ENCODE peak calls at places on chromosomes 12 and 14, in nine cellular contexts. One of them, this sample, is unnamed.
A peak's percentile ranks its signal among the peaks of the same experiment; 100 is the strongest.

GRCh38 chr14:96584907-96585671 is 82.9 kb downstream of the PAPOLA start:
- DNase-seq in lung: no peak
- DNase-seq in K562: no peak
- DNase-seq in Caco-2: no peak
- DNase-seq in heart right ventricle: no peak
- DNase-seq in stomach: no peak
- DNase-seq in CD4-positive, CD25-positive, alpha-beta regulatory T cell: no peak
- DNase-seq in astrocyte: no peak
- DNase-seq in right cardiac atrium: no peak
- DNase-seq in this sample: no peak

GRCh38 chr14:91111443-91111842 is 2.4 kb upstream of the DGLUCY start:
- DNase-seq in Caco-2: no peak
- DNase-seq in right cardiac atrium: no peak
- DNase-seq in CD4-positive, CD25-positive, alpha-beta regulatory T cell: no peak
- DNase-seq in heart right ventricle: no peak
- DNase-seq in lung: no peak
- DNase-seq in K562: no peak
- DNase-seq in astrocyte: no peak
- DNase-seq in stomach: no peak
- DNase-seq in this sample: no peak

GRCh38 chr14:105926415-105927093 is 400.2 kb downstream of the TMEM121 start:
- DNase-seq in lung: no peak
- DNase-seq in astrocyte: no peak
- DNase-seq in K562: peak; percentile 1
- DNase-seq in right cardiac atrium: no peak
- DNase-seq in stomach: no peak
- DNase-seq in heart right ventricle: no peak
- DNase-seq in CD4-positive, CD25-positive, alpha-beta regulatory T cell: no peak
- DNase-seq in Caco-2: peak; percentile 13
- DNase-seq in this sample: no peak

GRCh38 chr12:2877959-2878732 is 1.1 kb downstream of the RHNO1 start:
- DNase-seq in K562: no peak
- DNase-seq in right cardiac atrium: no peak
- DNase-seq in CD4-positive, CD25-positive, alpha-beta regulatory T cell: peak; percentile 59
- DNase-seq in stomach: no peak
- DNase-seq in lung: no peak
- DNase-seq in Caco-2: no peak
- DNase-seq in heart right ventricle: no peak
- DNase-seq in astrocyte: no peak
- DNase-seq in this sample: no peak

GRCh38 chr12:15854916-15855315 is 27.3 kb upstream of the STRAP start:
- DNase-seq in stomach: no peak
- DNase-seq in lung: no peak
- DNase-seq in CD4-positive, CD25-positive, alpha-beta regulatory T cell: no peak
- DNase-seq in Caco-2: no peak
- DNase-seq in right cardiac atrium: no peak
- DNase-seq in astrocyte: no peak
- DNase-seq in K562: no peak
- DNase-seq in heart right ventricle: no peak
- DNase-seq in this sample: no peak

GRCh38 chr14:64880382-64881121 is 845 bp upstream of the SPTB start:
- DNase-seq in heart right ventricle: peak; percentile 52
- DNase-seq in astrocyte: no peak
- DNase-seq in lung: peak; percentile 35
- DNase-seq in stomach: peak; percentile 46
- DNase-seq in K562: peak; percentile 71
- DNase-seq in right cardiac atrium: peak; percentile 76
- DNase-seq in Caco-2: peak; percentile 51
- DNase-seq in CD4-positive, CD25-positive, alpha-beta regulatory T cell: peak; percentile 57
- DNase-seq in this sample: no peak

GRCh38 chr12:124470806-124471205 is 96.6 kb downstream of the NCOR2 start:
- DNase-seq in astrocyte: no peak
- DNase-seq in K562: no peak
- DNase-seq in heart right ventricle: no peak
- DNase-seq in lung: no peak
- DNase-seq in CD4-positive, CD25-positive, alpha-beta regulatory T cell: no peak
- DNase-seq in right cardiac atrium: peak; percentile 29
- DNase-seq in Caco-2: no peak
- DNase-seq in stomach: no peak
- DNase-seq in this sample: no peak

GRCh38 chr12:57000393-57000792 is 6.0 kb downstream of the ZBTB39 start:
- DNase-seq in Caco-2: no peak
- DNase-seq in right cardiac atrium: no peak
- DNase-seq in CD4-positive, CD25-positive, alpha-beta regulatory T cell: no peak
- DNase-seq in heart right ventricle: no peak
- DNase-seq in K562: no peak
- DNase-seq in astrocyte: no peak
- DNase-seq in lung: no peak
- DNase-seq in stomach: no peak
- DNase-seq in this sample: no peak

GRCh38 chr12:42495244-42495643 is 94.3 kb downstream of the PRICKLE1 start:
- DNase-seq in heart right ventricle: no peak
- DNase-seq in K562: no peak
- DNase-seq in right cardiac atrium: no peak
- DNase-seq in CD4-positive, CD25-positive, alpha-beta regulatory T cell: no peak
- DNase-seq in Caco-2: no peak
- DNase-seq in astrocyte: no peak
- DNase-seq in stomach: no peak
- DNase-seq in lung: no peak
- DNase-seq in this sample: no peak

GRCh38 chr12:29041621-29042020 is 107.5 kb upstream of the FAR2 start:
- DNase-seq in right cardiac atrium: no peak
- DNase-seq in astrocyte: peak; percentile 86
- DNase-seq in Caco-2: no peak
- DNase-seq in CD4-positive, CD25-positive, alpha-beta regulatory T cell: no peak
- DNase-seq in heart right ventricle: no peak
- DNase-seq in stomach: no peak
- DNase-seq in lung: no peak
- DNase-seq in K562: no peak
- DNase-seq in this sample: no peak

GRCh38 chr12:28543021-28543890 is 353.0 kb downstream of the CCDC91 start:
- DNase-seq in Caco-2: no peak
- DNase-seq in CD4-positive, CD25-positive, alpha-beta regulatory T cell: peak; percentile 69
- DNase-seq in lung: no peak
- DNase-seq in K562: no peak
- DNase-seq in astrocyte: no peak
- DNase-seq in heart right ventricle: no peak
- DNase-seq in stomach: no peak
- DNase-seq in right cardiac atrium: no peak
- DNase-seq in this sample: no peak

GRCh38 chr14:68976160-68977067 is 2.7 kb downstream of the ACTN1 start:
- DNase-seq in stomach: no peak
- DNase-seq in lung: no peak
- DNase-seq in K562: no peak
- DNase-seq in Caco-2: peak; percentile 49
- DNase-seq in right cardiac atrium: peak; percentile 89
- DNase-seq in CD4-positive, CD25-positive, alpha-beta regulatory T cell: no peak
- DNase-seq in astrocyte: no peak
- DNase-seq in heart right ventricle: peak; percentile 66
- DNase-seq in this sample: no peak

GRCh38 chr12:100970894-100971293 is 176.3 kb downstream of the ANO4 start:
- DNase-seq in CD4-positive, CD25-positive, alpha-beta regulatory T cell: no peak
- DNase-seq in Caco-2: no peak
- DNase-seq in lung: no peak
- DNase-seq in stomach: no peak
- DNase-seq in astrocyte: no peak
- DNase-seq in right cardiac atrium: no peak
- DNase-seq in heart right ventricle: no peak
- DNase-seq in K562: no peak
- DNase-seq in this sample: no peak

DNA sequence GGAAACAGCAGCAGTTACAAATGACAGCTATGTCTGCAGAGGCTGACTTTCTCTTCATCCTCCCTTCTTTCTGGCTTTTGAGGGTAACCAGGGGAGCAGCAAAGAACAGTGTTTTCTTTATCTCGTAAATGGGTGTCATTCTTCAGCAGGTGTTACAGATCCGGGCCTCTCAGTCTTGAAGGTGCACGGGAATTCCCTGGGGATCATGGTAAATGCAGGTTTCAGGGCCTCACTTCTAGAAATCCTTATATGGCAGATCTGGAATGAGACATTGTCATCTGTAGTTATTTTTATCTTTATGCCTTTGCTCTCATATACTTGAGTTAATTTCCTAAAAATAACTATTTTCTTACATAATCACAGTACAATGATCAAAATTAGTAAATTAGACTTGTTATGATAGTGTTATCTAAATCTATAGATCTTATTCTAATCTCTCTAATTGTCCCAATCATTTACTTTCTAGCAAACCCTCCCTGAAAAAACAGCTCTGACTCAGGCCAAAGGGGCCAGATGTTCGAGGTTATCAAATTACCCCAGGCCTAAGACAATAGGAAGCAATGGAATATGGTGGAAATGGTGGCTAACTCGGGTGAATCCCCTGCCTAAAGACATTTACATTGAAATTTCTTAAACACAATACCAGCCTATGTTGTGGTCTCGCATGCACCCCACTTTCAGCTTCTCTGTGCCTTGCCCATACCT is 145.0 kb downstream of the CAND1 start:
- DNase-seq in right cardiac atrium: no peak
- DNase-seq in stomach: no peak
- DNase-seq in CD4-positive, CD25-positive, alpha-beta regulatory T cell: no peak
- DNase-seq in K562: no peak
- DNase-seq in lung: no peak
- DNase-seq in Caco-2: no peak
- DNase-seq in astrocyte: no peak
- DNase-seq in heart right ventricle: no peak
- DNase-seq in this sample: no peak
- H3K4me3 ChIP-seq in right cardiac atrium: no peak overlapping the region
- H3K4me3 ChIP-seq in stomach: no peak overlapping the region
- H3K4me3 ChIP-seq in CD4-positive, CD25-positive, alpha-beta regulatory T cell: no peak overlapping the region
- H3K4me3 ChIP-seq in K562: no peak overlapping the region
- H3K4me3 ChIP-seq in lung: no peak overlapping the region
- H3K4me3 ChIP-seq in Caco-2: no peak overlapping the region
- H3K4me3 ChIP-seq in astrocyte: no peak overlapping the region
- H3K4me3 ChIP-seq in heart right ventricle: no peak overlapping the region
- H3K4me3 ChIP-seq in this sample: no peak overlapping the region

DNA sequence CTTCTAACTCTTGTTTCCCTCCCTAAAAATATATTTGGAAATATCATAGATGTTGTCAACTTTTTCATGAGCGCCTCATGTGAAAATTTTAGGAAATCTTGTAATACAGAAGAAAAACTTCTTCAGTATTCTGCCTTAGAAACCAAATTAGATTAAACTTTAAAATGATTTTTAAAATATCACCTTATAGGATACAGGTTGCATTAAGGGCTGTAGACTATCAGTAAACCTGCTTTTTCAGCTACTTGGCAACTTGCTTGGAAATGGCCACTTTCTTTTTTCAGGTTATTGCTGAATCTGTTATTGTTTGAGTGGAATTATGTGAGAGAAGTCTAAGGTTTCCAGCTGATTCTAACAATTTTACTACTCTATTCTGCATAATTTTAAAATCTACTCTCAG is 9.1 kb downstream of the EID3 start:
- DNase-seq in lung: no peak
- DNase-seq in Caco-2: no peak
- DNase-seq in heart right ventricle: no peak
- DNase-seq in right cardiac atrium: no peak
- DNase-seq in stomach: no peak
- DNase-seq in astrocyte: no peak
- DNase-seq in K562: no peak
- DNase-seq in CD4-positive, CD25-positive, alpha-beta regulatory T cell: no peak
- DNase-seq in this sample: no peak
- H3K4me1 ChIP-seq in lung: peaks cover 2% of the 10 kb centered on the region
- H3K4me1 ChIP-seq in Caco-2: peaks cover 9% of the 10 kb centered on the region
- H3K4me1 ChIP-seq in heart right ventricle: no peaks in the 10 kb centered on the region
- H3K4me1 ChIP-seq in right cardiac atrium: no peaks in the 10 kb centered on the region
- H3K4me1 ChIP-seq in stomach: peaks cover 42% of the 10 kb centered on the region
- H3K4me1 ChIP-seq in astrocyte: no peaks in the 10 kb centered on the region
- H3K4me1 ChIP-seq in K562: no peaks in the 10 kb centered on the region
- H3K4me1 ChIP-seq in CD4-positive, CD25-positive, alpha-beta regulatory T cell: no peaks in the 10 kb centered on the region
- H3K4me1 ChIP-seq in this sample: no peaks in the 10 kb centered on the region

GRCh38 chr14:53128303-53128702 is 24.8 kb downstream of the DDHD1 start:
- DNase-seq in lung: no peak
- DNase-seq in astrocyte: no peak
- DNase-seq in stomach: no peak
- DNase-seq in right cardiac atrium: no peak
- DNase-seq in Caco-2: no peak
- DNase-seq in heart right ventricle: no peak
- DNase-seq in K562: no peak
- DNase-seq in CD4-positive, CD25-positive, alpha-beta regulatory T cell: no peak
- DNase-seq in this sample: no peak

GRCh38 chr14:53124778-53125177 is 28.3 kb downstream of the DDHD1 start:
- DNase-seq in K562: no peak
- DNase-seq in right cardiac atrium: no peak
- DNase-seq in heart right ventricle: no peak
- DNase-seq in stomach: no peak
- DNase-seq in lung: no peak
- DNase-seq in CD4-positive, CD25-positive, alpha-beta regulatory T cell: no peak
- DNase-seq in Caco-2: no peak
- DNase-seq in astrocyte: no peak
- DNase-seq in this sample: no peak

GRCh38 chr14:53127832-53128231 is 25.3 kb downstream of the DDHD1 start:
- DNase-seq in heart right ventricle: no peak
- DNase-seq in K562: no peak
- DNase-seq in astrocyte: no peak
- DNase-seq in CD4-positive, CD25-positive, alpha-beta regulatory T cell: no peak
- DNase-seq in right cardiac atrium: no peak
- DNase-seq in lung: no peak
- DNase-seq in Caco-2: no peak
- DNase-seq in stomach: no peak
- DNase-seq in this sample: no peak

GRCh38 chr14:53127151-53127550 is 26.0 kb downstream of the DDHD1 start:
- DNase-seq in K562: no peak
- DNase-seq in Caco-2: no peak
- DNase-seq in heart right ventricle: no peak
- DNase-seq in astrocyte: no peak
- DNase-seq in right cardiac atrium: no peak
- DNase-seq in stomach: no peak
- DNase-seq in CD4-positive, CD25-positive, alpha-beta regulatory T cell: no peak
- DNase-seq in lung: no peak
- DNase-seq in this sample: no peak

DNA sequence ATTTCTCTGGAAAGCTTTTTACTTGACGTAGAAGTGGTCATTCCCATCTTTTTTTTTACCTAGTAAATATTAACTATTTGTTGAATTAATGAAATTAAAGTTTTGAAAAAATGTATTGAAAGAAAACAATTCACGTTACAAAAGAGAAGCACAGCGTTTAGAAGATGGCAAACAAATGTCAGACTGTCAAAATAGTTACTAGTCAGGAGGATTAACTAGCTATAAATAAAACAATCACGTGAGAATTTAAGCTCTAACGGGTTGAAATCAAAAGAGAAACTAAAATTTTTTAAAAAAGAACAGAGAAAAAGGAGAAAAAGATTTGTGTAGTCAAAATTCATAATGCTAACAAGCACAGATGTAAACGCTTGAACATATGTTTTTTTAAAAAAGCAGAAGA is 26.4 kb downstream of the DDHD1 start:
- DNase-seq in Caco-2: no peak
- DNase-seq in lung: no peak
- DNase-seq in stomach: no peak
- DNase-seq in right cardiac atrium: no peak
- DNase-seq in CD4-positive, CD25-positive, alpha-beta regulatory T cell: no peak
- DNase-seq in K562: no peak
- DNase-seq in heart right ventricle: no peak
- DNase-seq in astrocyte: no peak
- DNase-seq in this sample: no peak
- H3K4me3 ChIP-seq in Caco-2: no peak overlapping the region
- H3K4me3 ChIP-seq in lung: no peak overlapping the region
- H3K4me3 ChIP-seq in stomach: no peak overlapping the region
- H3K4me3 ChIP-seq in right cardiac atrium: no peak overlapping the region
- H3K4me3 ChIP-seq in CD4-positive, CD25-positive, alpha-beta regulatory T cell: peak overlapping the region; percentile 86
- H3K4me3 ChIP-seq in K562: no peak overlapping the region
- H3K4me3 ChIP-seq in heart right ventricle: peak overlapping the region; percentile 20
- H3K4me3 ChIP-seq in astrocyte: no peak overlapping the region
- H3K4me3 ChIP-seq in this sample: peak overlapping the region; percentile 34

GRCh38 chr14:70917633-70918032 is 10.4 kb downstream of the PCNX1 start:
- DNase-seq in heart right ventricle: no peak
- DNase-seq in lung: no peak
- DNase-seq in Caco-2: no peak
- DNase-seq in stomach: no peak
- DNase-seq in CD4-positive, CD25-positive, alpha-beta regulatory T cell: no peak
- DNase-seq in right cardiac atrium: no peak
- DNase-seq in K562: no peak
- DNase-seq in astrocyte: no peak
- DNase-seq in this sample: no peak
- H3K4me1 ChIP-seq in heart right ventricle: no peaks in the 10 kb centered on the region
- H3K4me1 ChIP-seq in lung: peaks cover under 1% of the 10 kb centered on the region
- H3K4me1 ChIP-seq in Caco-2: no peaks in the 10 kb centered on the region
- H3K4me1 ChIP-seq in stomach: peaks cover 68% of the 10 kb centered on the region
- H3K4me1 ChIP-seq in CD4-positive, CD25-positive, alpha-beta regulatory T cell: peaks cover 76% of the 10 kb centered on the region
- H3K4me1 ChIP-seq in right cardiac atrium: peaks cover 1% of the 10 kb centered on the region
- H3K4me1 ChIP-seq in K562: no peaks in the 10 kb centered on the region
- H3K4me1 ChIP-seq in astrocyte: peaks cover 13% of the 10 kb centered on the region
- H3K4me1 ChIP-seq in this sample: peaks cover 17% of the 10 kb centered on the region

This sample was measured in gastrocnemius medialis.